ENCODE peak calls at places on chromosomes 6 and 20, in four cellular contexts. Z, V, U and L are unnamed samples.

GRCh38 chr20:38805958-38806854 is 709 bp downstream of the PPP1R16B start:
- DNase-seq in Z (peak; percentile 34), V (no peak), U (peak; percentile 36), L (peak; percentile 70)

GRCh38 chr6:26185004-26185403 is 97.8 kb downstream of the HFE start:
- DNase-seq in Z (no peak), V (no peak), U (no peak), L (no peak)

GRCh38 chr6:12494161-12494560 is 204.0 kb downstream of the EDN1 start:
- DNase-seq in Z (no peak), V (no peak), U (no peak), L (no peak)

GRCh38 chr20:3165473-3166337 is 6.0 kb upstream of the FASTKD5 start:
- DNase-seq in Z (no peak), V (no peak), U (peak; percentile 95), L (no peak)

GRCh38 chr6:146289816-146290588 is 253.6 kb upstream of the RAB32 start:
- DNase-seq in Z (no peak), V (peak; percentile 20), U (no peak), L (no peak)

GRCh38 chr6:31940256-31940664 is 5.6 kb upstream of the CFB start:
- DNase-seq in Z (no peak), V (no peak), U (peak; percentile 38), L (no peak)

GRCh38 chr6:13273931-13274706 is 54.2 kb downstream of the TBC1D7 start:
- DNase-seq in Z (peak; percentile 68), V (no peak), U (no peak), L (peak; percentile 54)

GRCh38 chr6:169592558-169592957 is 109.3 kb downstream of the WDR27 start:
- DNase-seq in Z (no peak), V (no peak), U (no peak), L (no peak)

GRCh38 chr6:138403324-138403800 is 661 bp upstream of the HEBP2 start:
- DNase-seq in Z (peak; percentile 13), V (peak; percentile 13), U (peak; percentile 47), L (peak; percentile 33)

GRCh38 chr20:60209048-60209447 is 250.8 kb downstream of the CDH26 start:
- DNase-seq in Z (no peak), V (no peak), U (no peak), L (no peak)

GRCh38 chr6:113980937-113981554 is 10.1 kb upstream of the HDAC2 start:
- DNase-seq in Z (no peak), V (peak; percentile 42), U (peak; percentile 49), L (no peak)